ENCODE peak calls at places on chromosomes 4 and X, in seven cellular contexts. One of them, this sample, is unnamed.

GRCh38 chr4:102390438-102390837 is 45.2 kb upstream of the SLC39A8 start:
- DNase-seq in ovary: no peak
- DNase-seq in fibroblast of mammary gland: peak
- DNase-seq in cardiac muscle cell: peak
- DNase-seq in CD4-positive, CD25-positive, alpha-beta regulatory T cell: peak
- DNase-seq in prostate gland: no peak
- DNase-seq in uterus: no peak
- DNase-seq in this sample: no peak

GRCh38 chr4:181350578-181351420 is 892.4 kb upstream of the TENM3 start:
- DNase-seq in ovary: no peak
- DNase-seq in fibroblast of mammary gland: no peak
- DNase-seq in cardiac muscle cell: no peak
- DNase-seq in CD4-positive, CD25-positive, alpha-beta regulatory T cell: no peak
- DNase-seq in prostate gland: no peak
- DNase-seq in uterus: no peak
- DNase-seq in this sample: no peak

GRCh38 chr4:88177981-88178632 is 19.7 kb upstream of the ABCG2 start:
- DNase-seq in ovary: no peak
- DNase-seq in fibroblast of mammary gland: peak
- DNase-seq in cardiac muscle cell: peak
- DNase-seq in CD4-positive, CD25-positive, alpha-beta regulatory T cell: peak
- DNase-seq in prostate gland: no peak
- DNase-seq in uterus: no peak
- DNase-seq in this sample: no peak

GRCh38 chr4:60944070-60944469 is 256.1 kb upstream of the ADGRL3 start:
- DNase-seq in ovary: no peak
- DNase-seq in fibroblast of mammary gland: no peak
- DNase-seq in cardiac muscle cell: no peak
- DNase-seq in CD4-positive, CD25-positive, alpha-beta regulatory T cell: no peak
- DNase-seq in prostate gland: no peak
- DNase-seq in uterus: no peak
- DNase-seq in this sample: no peak

GRCh38 chr4:164438321-164438720 is 315.6 kb upstream of the SMIM31 start:
- DNase-seq in ovary: no peak
- DNase-seq in fibroblast of mammary gland: peak
- DNase-seq in cardiac muscle cell: no peak
- DNase-seq in CD4-positive, CD25-positive, alpha-beta regulatory T cell: no peak
- DNase-seq in prostate gland: no peak
- DNase-seq in uterus: no peak
- DNase-seq in this sample: no peak

GRCh38 chr4:149980941-149981340 is 97.3 kb upstream of the DCLK2 start:
- DNase-seq in ovary: peak
- DNase-seq in fibroblast of mammary gland: peak
- DNase-seq in cardiac muscle cell: peak
- DNase-seq in CD4-positive, CD25-positive, alpha-beta regulatory T cell: peak
- DNase-seq in prostate gland: peak
- DNase-seq in uterus: peak
- DNase-seq in this sample: peak

GRCh38 chr4:40283413-40283812 is 51.7 kb upstream of the CHRNA9 start:
- DNase-seq in ovary: no peak
- DNase-seq in fibroblast of mammary gland: no peak
- DNase-seq in cardiac muscle cell: no peak
- DNase-seq in CD4-positive, CD25-positive, alpha-beta regulatory T cell: no peak
- DNase-seq in prostate gland: no peak
- DNase-seq in uterus: no peak
- DNase-seq in this sample: no peak

GRCh38 chr4:28146191-28146590 is 1285.5 kb downstream of the STIM2 start:
- DNase-seq in ovary: no peak
- DNase-seq in fibroblast of mammary gland: peak
- DNase-seq in cardiac muscle cell: no peak
- DNase-seq in CD4-positive, CD25-positive, alpha-beta regulatory T cell: no peak
- DNase-seq in prostate gland: no peak
- DNase-seq in uterus: no peak
- DNase-seq in this sample: no peak

GRCh38 chr4:81031389-81032173 is 1.1 kb downstream of the BMP3 start:
- DNase-seq in ovary: no peak
- DNase-seq in fibroblast of mammary gland: no peak
- DNase-seq in cardiac muscle cell: no peak
- DNase-seq in CD4-positive, CD25-positive, alpha-beta regulatory T cell: no peak
- DNase-seq in prostate gland: no peak
- DNase-seq in uterus: no peak
- DNase-seq in this sample: no peak

GRCh38 chr4:90137545-90137944 is 10.4 kb downstream of the CCSER1 start:
- DNase-seq in ovary: no peak
- DNase-seq in fibroblast of mammary gland: no peak
- DNase-seq in cardiac muscle cell: no peak
- DNase-seq in CD4-positive, CD25-positive, alpha-beta regulatory T cell: no peak
- DNase-seq in prostate gland: no peak
- DNase-seq in uterus: no peak
- DNase-seq in this sample: no peak

GRCh38 chr4:144374065-144374464 is 233.5 kb upstream of the GYPA start:
- DNase-seq in ovary: no peak
- DNase-seq in fibroblast of mammary gland: no peak
- DNase-seq in cardiac muscle cell: no peak
- DNase-seq in CD4-positive, CD25-positive, alpha-beta regulatory T cell: peak
- DNase-seq in prostate gland: no peak
- DNase-seq in uterus: no peak
- DNase-seq in this sample: no peak

GRCh38 chr4:19807505-19807904 is 444.2 kb upstream of the SLIT2 start:
- DNase-seq in ovary: no peak
- DNase-seq in fibroblast of mammary gland: peak
- DNase-seq in cardiac muscle cell: peak
- DNase-seq in CD4-positive, CD25-positive, alpha-beta regulatory T cell: no peak
- DNase-seq in prostate gland: no peak
- DNase-seq in uterus: no peak
- DNase-seq in this sample: no peak

GRCh38 chr4:57053508-57053907 is 56.7 kb downstream of the IGFBP7 start:
- DNase-seq in ovary: no peak
- DNase-seq in fibroblast of mammary gland: peak
- DNase-seq in cardiac muscle cell: peak
- DNase-seq in CD4-positive, CD25-positive, alpha-beta regulatory T cell: no peak
- DNase-seq in prostate gland: no peak
- DNase-seq in uterus: no peak
- DNase-seq in this sample: no peak

GRCh38 chrX:68883800-68884199 is 55.0 kb downstream of the EFNB1 start:
- DNase-seq in ovary: no peak
- DNase-seq in fibroblast of mammary gland: no peak
- DNase-seq in cardiac muscle cell: no peak
- DNase-seq in CD4-positive, CD25-positive, alpha-beta regulatory T cell: no peak
- DNase-seq in prostate gland: no peak
- DNase-seq in uterus: no peak
- DNase-seq in this sample: no peak

GRCh38 chr4:182015893-182016292 is 227.3 kb upstream of the TENM3 start:
- DNase-seq in ovary: no peak
- DNase-seq in fibroblast of mammary gland: peak
- DNase-seq in cardiac muscle cell: no peak
- DNase-seq in CD4-positive, CD25-positive, alpha-beta regulatory T cell: no peak
- DNase-seq in prostate gland: no peak
- DNase-seq in uterus: no peak
- DNase-seq in this sample: no peak

GRCh38 chrX:112826020-112826419 is 14.6 kb downstream of the AMOT start:
- DNase-seq in ovary: no peak
- DNase-seq in fibroblast of mammary gland: peak
- DNase-seq in cardiac muscle cell: no peak
- DNase-seq in CD4-positive, CD25-positive, alpha-beta regulatory T cell: no peak
- DNase-seq in prostate gland: no peak
- DNase-seq in uterus: no peak
- DNase-seq in this sample: no peak

GRCh38 chr4:74223801-74224200 is 65.9 kb downstream of the MTHFD2L start:
- DNase-seq in ovary: no peak
- DNase-seq in fibroblast of mammary gland: peak
- DNase-seq in cardiac muscle cell: peak
- DNase-seq in CD4-positive, CD25-positive, alpha-beta regulatory T cell: no peak
- DNase-seq in prostate gland: no peak
- DNase-seq in uterus: no peak
- DNase-seq in this sample: no peak

GRCh38 chrX:49976682-49977197 is 54.3 kb downstream of the CLCN5 start:
- DNase-seq in ovary: no peak
- DNase-seq in fibroblast of mammary gland: no peak
- DNase-seq in cardiac muscle cell: no peak
- DNase-seq in CD4-positive, CD25-positive, alpha-beta regulatory T cell: no peak
- DNase-seq in prostate gland: no peak
- DNase-seq in uterus: no peak
- DNase-seq in this sample: no peak

GRCh38 chrX:49972313-49972712 is 49.9 kb downstream of the CLCN5 start:
- DNase-seq in ovary: no peak
- DNase-seq in fibroblast of mammary gland: no peak
- DNase-seq in cardiac muscle cell: peak
- DNase-seq in CD4-positive, CD25-positive, alpha-beta regulatory T cell: no peak
- DNase-seq in prostate gland: no peak
- DNase-seq in uterus: no peak
- DNase-seq in this sample: no peak

GRCh38 chrX:49978191-49978590 is 55.8 kb downstream of the CLCN5 start:
- DNase-seq in ovary: no peak
- DNase-seq in fibroblast of mammary gland: no peak
- DNase-seq in cardiac muscle cell: no peak
- DNase-seq in CD4-positive, CD25-positive, alpha-beta regulatory T cell: no peak
- DNase-seq in prostate gland: no peak
- DNase-seq in uterus: no peak
- DNase-seq in this sample: no peak

GRCh38 chrX:49977319-49978090 is 55.1 kb downstream of the CLCN5 start:
- DNase-seq in ovary: no peak
- DNase-seq in fibroblast of mammary gland: no peak
- DNase-seq in cardiac muscle cell: no peak
- DNase-seq in CD4-positive, CD25-positive, alpha-beta regulatory T cell: no peak
- DNase-seq in prostate gland: no peak
- DNase-seq in uterus: no peak
- DNase-seq in this sample: no peak
- H3K4me3 ChIP-seq in ovary: no peak
- H3K4me3 ChIP-seq in fibroblast of mammary gland: no peak
- H3K4me3 ChIP-seq in cardiac muscle cell: no peak
- H3K4me3 ChIP-seq in CD4-positive, CD25-positive, alpha-beta regulatory T cell: no peak
- H3K4me3 ChIP-seq in prostate gland: no peak
- H3K4me3 ChIP-seq in uterus: no peak
- H3K4me3 ChIP-seq in this sample: no peak

DNA sequence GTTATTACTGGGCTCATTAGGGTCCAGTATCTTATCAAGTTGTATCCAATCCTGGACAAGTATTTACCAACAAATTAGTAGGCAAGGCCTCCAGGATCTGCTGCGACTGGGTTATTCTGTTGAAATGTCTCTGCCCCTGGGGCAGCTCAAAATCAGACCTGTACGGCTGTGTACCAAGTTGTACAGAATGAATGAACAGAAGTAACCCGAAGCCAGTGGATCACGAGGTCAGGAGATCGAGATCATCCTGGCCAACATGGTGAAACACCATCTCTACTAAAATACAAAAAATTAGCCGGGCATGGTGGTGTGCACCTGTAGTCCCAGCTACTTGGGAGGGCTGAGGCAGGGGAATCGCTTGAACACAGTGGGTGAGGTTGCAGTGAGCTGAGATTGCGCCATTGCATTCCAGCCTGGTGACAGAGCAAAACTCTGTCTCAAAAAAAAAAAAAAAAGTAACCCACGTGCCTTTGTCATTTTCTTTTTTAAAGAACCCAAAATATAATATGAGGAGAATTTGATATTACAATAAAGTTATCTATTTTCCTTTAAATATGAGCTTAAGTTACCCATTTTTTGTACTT is 127.3 kb downstream of the CBR4 start:
- DNase-seq in ovary: peak
- DNase-seq in fibroblast of mammary gland: peak
- DNase-seq in cardiac muscle cell: peak
- DNase-seq in CD4-positive, CD25-positive, alpha-beta regulatory T cell: no peak
- DNase-seq in prostate gland: no peak
- DNase-seq in uterus: no peak
- DNase-seq in this sample: no peak
- H3K4me3 ChIP-seq in ovary: no peak
- H3K4me3 ChIP-seq in fibroblast of mammary gland: no peak
- H3K4me3 ChIP-seq in cardiac muscle cell: no peak
- H3K4me3 ChIP-seq in CD4-positive, CD25-positive, alpha-beta regulatory T cell: no peak
- H3K4me3 ChIP-seq in prostate gland: no peak
- H3K4me3 ChIP-seq in uterus: no peak
- H3K4me3 ChIP-seq in this sample: no peak

GRCh38 chr4:15707363-15707715 is 4.5 kb downstream of the BST1 start:
- DNase-seq in ovary: no peak
- DNase-seq in fibroblast of mammary gland: no peak
- DNase-seq in cardiac muscle cell: peak
- DNase-seq in CD4-positive, CD25-positive, alpha-beta regulatory T cell: no peak
- DNase-seq in prostate gland: no peak
- DNase-seq in uterus: no peak
- DNase-seq in this sample: no peak

GRCh38 chr4:15706646-15707362 is 3.9 kb downstream of the BST1 start:
- DNase-seq in ovary: no peak
- DNase-seq in fibroblast of mammary gland: no peak
- DNase-seq in cardiac muscle cell: peak
- DNase-seq in CD4-positive, CD25-positive, alpha-beta regulatory T cell: no peak
- DNase-seq in prostate gland: no peak
- DNase-seq in uterus: no peak
- DNase-seq in this sample: no peak

GRCh38 chr4:15702941-15703403 is at the start of gene BST1:
- DNase-seq in ovary: peak
- DNase-seq in fibroblast of mammary gland: peak
- DNase-seq in cardiac muscle cell: peak
- DNase-seq in CD4-positive, CD25-positive, alpha-beta regulatory T cell: peak
- DNase-seq in prostate gland: peak
- DNase-seq in uterus: peak
- DNase-seq in this sample: peak

GRCh38 chr4:15704145-15704544 is 1.3 kb downstream of the BST1 start:
- DNase-seq in ovary: no peak
- DNase-seq in fibroblast of mammary gland: no peak
- DNase-seq in cardiac muscle cell: no peak
- DNase-seq in CD4-positive, CD25-positive, alpha-beta regulatory T cell: no peak
- DNase-seq in prostate gland: no peak
- DNase-seq in uterus: no peak
- DNase-seq in this sample: no peak

DNA sequence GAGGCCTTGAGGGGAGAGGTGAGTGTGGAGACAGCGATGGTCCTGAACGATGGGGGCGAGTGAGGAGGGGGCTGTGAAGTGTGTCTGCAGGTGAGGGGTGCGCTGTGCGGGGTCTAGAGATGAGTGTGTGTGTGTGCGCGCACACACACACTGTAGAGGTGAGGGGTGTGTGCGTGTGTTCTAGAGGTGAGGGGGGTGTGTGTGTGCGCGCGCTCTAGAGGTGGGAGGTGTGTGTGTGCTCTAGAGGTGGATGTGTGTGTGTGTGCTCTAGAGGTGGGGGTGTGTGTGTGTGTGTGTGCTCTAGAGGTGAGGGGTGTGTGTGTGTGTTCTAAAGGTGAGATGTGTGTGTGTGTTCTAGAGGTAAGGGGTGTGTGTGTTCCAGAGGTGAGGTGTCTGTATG is 574 bp downstream of the BST1 start:
- DNase-seq in ovary: no peak
- DNase-seq in fibroblast of mammary gland: no peak
- DNase-seq in cardiac muscle cell: no peak
- DNase-seq in CD4-positive, CD25-positive, alpha-beta regulatory T cell: no peak
- DNase-seq in prostate gland: no peak
- DNase-seq in uterus: no peak
- DNase-seq in this sample: no peak
- H3K4me3 ChIP-seq in ovary: peak
- H3K4me3 ChIP-seq in fibroblast of mammary gland: peak
- H3K4me3 ChIP-seq in cardiac muscle cell: no peak
- H3K4me3 ChIP-seq in CD4-positive, CD25-positive, alpha-beta regulatory T cell: no peak
- H3K4me3 ChIP-seq in prostate gland: no peak
- H3K4me3 ChIP-seq in uterus: peak
- H3K4me3 ChIP-seq in this sample: peak

DNA sequence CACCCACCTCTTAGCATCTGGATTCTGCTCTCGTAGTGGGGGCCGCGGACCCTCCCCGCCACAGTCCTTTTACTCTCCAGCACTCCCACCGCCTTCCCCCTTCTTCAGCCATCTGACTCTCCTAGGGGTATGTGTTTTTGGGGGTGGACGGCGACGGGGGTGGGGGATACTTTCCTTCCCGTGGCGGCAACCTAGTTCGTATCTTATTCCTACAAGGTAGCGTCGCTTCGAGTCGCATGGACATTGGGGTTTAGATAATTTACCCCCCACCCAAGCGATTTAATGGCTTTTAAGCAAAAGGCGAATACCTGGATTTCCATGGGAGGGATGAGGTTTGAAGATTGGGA is 1.3 kb upstream of the BCORL1 start:
- DNase-seq in ovary: no peak
- DNase-seq in fibroblast of mammary gland: no peak
- DNase-seq in cardiac muscle cell: no peak
- DNase-seq in CD4-positive, CD25-positive, alpha-beta regulatory T cell: no peak
- DNase-seq in prostate gland: no peak
- DNase-seq in uterus: no peak
- DNase-seq in this sample: no peak
- H3K4me3 ChIP-seq in ovary: peak
- H3K4me3 ChIP-seq in fibroblast of mammary gland: peak
- H3K4me3 ChIP-seq in cardiac muscle cell: peak
- H3K4me3 ChIP-seq in CD4-positive, CD25-positive, alpha-beta regulatory T cell: peak
- H3K4me3 ChIP-seq in prostate gland: no peak
- H3K4me3 ChIP-seq in uterus: no peak
- H3K4me3 ChIP-seq in this sample: peak